ENCODE peak calls at places on chromosomes 4 and X, in six cellular contexts. P, Y, V, F, I and M are unnamed samples.

GRCh38 chr4:6474705-6475457 is 2.5 kb upstream of the PPP2R2C start:
- DNase-seq in P (no peak), V (no peak), Y (no peak), I (no peak), F (peak; percentile 24), M (no peak)

GRCh38 chr4:7034262-7035081 is 8.7 kb upstream of the TADA2B start:
- DNase-seq in F (peak; percentile 90), V (peak; percentile 80), Y (peak; percentile 65), I (no peak), P (no peak), M (peak; percentile 9)

GRCh38 chr4:121272526-121272925 is 108.3 kb downstream of the QRFPR start:
- DNase-seq in Y (peak; percentile 93), F (peak; percentile 71), P (no peak), V (peak; percentile 5), I (no peak), M (peak; percentile 27)

GRCh38 chr4:91454111-91454510 is 849.7 kb upstream of the GRID2 start:
- DNase-seq in P (no peak), I (no peak), Y (no peak), V (no peak), F (no peak), M (no peak)

GRCh38 chrX:74636749-74637314 is 22.4 kb upstream of the RLIM start:
- DNase-seq in Y (peak; percentile 18), F (no peak), P (no peak), V (no peak), I (no peak), M (no peak)

GRCh38 chr4:7261174-7261573 is 68.8 kb downstream of the SORCS2 start:
- DNase-seq in V (no peak), P (no peak), Y (no peak), I (no peak), F (no peak), M (no peak)

GRCh38 chr4:168633071-168633470 is 136.2 kb downstream of the PALLD start:
- DNase-seq in F (no peak), V (no peak), Y (no peak), I (no peak), P (no peak), M (no peak)

GRCh38 chr4:95181446-95182306 is 367.1 kb downstream of the UNC5C start:
- DNase-seq in P (no peak), I (no peak), F (peak; percentile 90), V (no peak), Y (no peak), M (no peak)

GRCh38 chr4:53514509-53514908 is 76.8 kb downstream of the LNX1 start:
- DNase-seq in P (no peak), I (no peak), V (no peak), F (no peak), Y (no peak), M (no peak)